ENCODE peak calls at places on chromosome 20, in six cellular contexts. V, L, Q, T, K and A are unnamed samples.

GRCh38 chr20:36752582-36752981 is 6.7 kb upstream of the NDRG3 start:
- DNase-seq in K (no peak), Q (no peak), V (no peak), T (no peak), L (no peak), A (no peak)

GRCh38 chr20:45911486-45912343 is at the start of gene PLTP:
- DNase-seq in K (peak; percentile 20), V (no peak), T (peak; percentile 71), L (no peak), Q (peak; percentile 60), A (peak; percentile 33)

GRCh38 chr20:45032276-45032675 is 66.0 kb downstream of the STK4 start:
- DNase-seq in K (no peak), V (no peak), Q (no peak), L (no peak), T (no peak), A (no peak)

GRCh38 chr20:31722388-31723281 is at the start of gene BCL2L1:
- DNase-seq in L (peak; percentile 35), K (peak; percentile 77), V (peak; percentile 88), T (peak; percentile 71), Q (peak; percentile 72), A (peak; percentile 90)

GRCh38 chr20:59078231-59078630 is 35.6 kb upstream of the PRELID3B start:
- DNase-seq in K (no peak), L (no peak), V (no peak), Q (no peak), T (no peak), A (no peak)

GRCh38 chr20:1266167-1266973 is at the start of gene SNPH:
- DNase-seq in T (peak; percentile 72), K (peak; percentile 69), V (peak; percentile 21), L (peak; percentile 8), Q (peak; percentile 38), A (peak; percentile 80)

GRCh38 chr20:32549842-32550241 is 35.3 kb downstream of the NOL4L start:
- DNase-seq in K (no peak), Q (no peak), L (no peak), V (no peak), T (no peak), A (no peak)

GRCh38 chr20:41287327-41287726 is 30.2 kb downstream of the ZHX3 start:
- DNase-seq in T (no peak), K (no peak), L (no peak), V (no peak), Q (no peak), A (peak; percentile 87)

GRCh38 chr20:58514321-58515239 is 619 bp downstream of the APCDD1L start:
- DNase-seq in Q (no peak), T (no peak), K (no peak), L (no peak), V (no peak), A (no peak)

GRCh38 chr20:47809561-47809960 is 24.3 kb upstream of the SULF2 start:
- DNase-seq in V (no peak), T (no peak), K (no peak), Q (no peak), L (no peak), A (peak; percentile 44)

GRCh38 chr20:10253750-10254149 is 35.1 kb downstream of the SNAP25 start:
- DNase-seq in Q (no peak), K (no peak), L (no peak), T (no peak), V (no peak), A (no peak)

GRCh38 chr20:59598625-59599310 is 5.6 kb upstream of the PHACTR3 start:
- DNase-seq in L (no peak), K (peak; percentile 19), V (peak; percentile 5), T (no peak), Q (no peak), A (peak; percentile 57)

GRCh38 chr20:56991516-56991915 is 274.9 kb downstream of the BMP7 start:
- DNase-seq in L (no peak), Q (no peak), T (no peak), V (no peak), K (no peak), A (no peak)

GRCh38 chr20:52056203-52057062 is 135.1 kb downstream of the ZFP64 start:
- DNase-seq in K (no peak), V (no peak), Q (no peak), L (no peak), T (no peak), A (peak; percentile 93)

GRCh38 chr20:44409132-44409600 is 53.7 kb downstream of the HNF4A start:
- DNase-seq in V (no peak), K (no peak), Q (no peak), L (no peak), T (no peak), A (peak; percentile 16)

GRCh38 chr20:20303742-20304141 is 64.2 kb upstream of the INSM1 start:
- DNase-seq in Q (no peak), T (no peak), K (no peak), L (no peak), V (no peak), A (no peak)

GRCh38 chr20:62969179-62969760 is 16.8 kb downstream of the SLC17A9 start:
- DNase-seq in K (no peak), T (no peak), V (no peak), L (no peak), Q (no peak), A (no peak)

GRCh38 chr20:20363449-20364015 is 4.4 kb upstream of the INSM1 start:
- DNase-seq in L (no peak), Q (no peak), K (no peak), T (no peak), V (peak; percentile 61), A (no peak)

GRCh38 chr20:37278966-37279590 is 10.4 kb upstream of the MANBAL start:
- DNase-seq in K (no peak), T (no peak), L (no peak), Q (no peak), V (no peak), A (no peak)

GRCh38 chr20:1185316-1185741 is 548 bp upstream of the TMEM74B start:
- DNase-seq in L (no peak), K (no peak), Q (no peak), T (no peak), V (no peak), A (no peak)